ENCODE peak calls at places on chromosomes 16 and 17, in eight cellular contexts. B, Y, X, P, Z, K, G and Q are unnamed samples.

GRCh38 chr16:21608647-21609328 is 9.4 kb downstream of the METTL9 start:
- DNase-seq in B (no peak), Y (no peak), X (no peak), P (no peak), Z (no peak), K (no peak), G (peak), Q (no peak)

GRCh38 chr17:43905985-43906852 is 1.1 kb downstream of the MPP2 start:
- DNase-seq in B (peak), Y (peak), X (peak), P (peak), Z (peak), K (no peak), G (peak), Q (no peak)

GRCh38 chr16:82631701-82632685 is 5.2 kb downstream of the CDH13 start:
- DNase-seq in B (no peak), Y (no peak), X (peak), P (no peak), Z (no peak), K (no peak), G (peak), Q (no peak)

GRCh38 chr16:4409081-4409932 is 7.1 kb downstream of the CORO7 start:
- DNase-seq in B (no peak), Y (peak), X (no peak), P (no peak), Z (no peak), K (no peak), G (no peak), Q (no peak)

GRCh38 chr16:48914070-48914469 is 304.1 kb upstream of the N4BP1 start:
- DNase-seq in B (peak), Y (no peak), X (no peak), P (no peak), Z (no peak), K (no peak), G (no peak), Q (no peak)

GRCh38 chr17:64400644-64401043 is 10.0 kb upstream of the PECAM1 start:
- DNase-seq in B (no peak), Y (no peak), X (no peak), P (no peak), Z (no peak), K (no peak), G (no peak), Q (no peak)

GRCh38 chr16:49658491-49658890 is 197.4 kb downstream of the ZNF423 start:
- DNase-seq in B (no peak), Y (no peak), X (no peak), P (no peak), Z (peak), K (no peak), G (no peak), Q (no peak)

GRCh38 chr16:69917739-69918138 is 33.4 kb upstream of the CLEC18A start:
- DNase-seq in B (no peak), Y (peak), X (peak), P (no peak), Z (no peak), K (peak), G (no peak), Q (no peak)

GRCh38 chr16:14307623-14308356 is 236.7 kb downstream of the MRTFB start:
- DNase-seq in B (no peak), Y (no peak), X (no peak), P (no peak), Z (peak), K (no peak), G (peak), Q (no peak)

GRCh38 chr16:1983544-1984346 is at the start of gene GFER:
- DNase-seq in B (peak), Y (peak), X (peak), P (peak), Z (peak), K (peak), G (peak), Q (peak)

GRCh38 chr16:78097522-78097921 is 1.9 kb upstream of the WWOX start:
- DNase-seq in B (no peak), Y (no peak), X (no peak), P (no peak), Z (no peak), K (no peak), G (no peak), Q (no peak)

GRCh38 chr16:29820730-29821662 is 734 bp downstream of the MVP start:
- DNase-seq in B (no peak), Y (peak), X (no peak), P (peak), Z (no peak), K (no peak), G (no peak), Q (peak)

GRCh38 chr17:50934672-50935200 is 68.6 kb upstream of the TOB1 start:
- DNase-seq in B (no peak), Y (no peak), X (no peak), P (no peak), Z (no peak), K (no peak), G (no peak), Q (no peak)

GRCh38 chr17:60554377-60554788 is 28.3 kb upstream of the APPBP2 start:
- DNase-seq in B (no peak), Y (no peak), X (peak), P (no peak), Z (no peak), K (peak), G (no peak), Q (no peak)

GRCh38 chr17:17420561-17421269 is 56.1 kb upstream of the MED9 start:
- DNase-seq in B (no peak), Y (no peak), X (peak), P (no peak), Z (peak), K (peak), G (peak), Q (no peak)

GRCh38 chr17:556431-556995 is 158.1 kb downstream of the VPS53 start:
- DNase-seq in B (no peak), Y (no peak), X (no peak), P (no peak), Z (no peak), K (no peak), G (no peak), Q (no peak)

GRCh38 chr17:79434215-79434614 is 176.6 kb downstream of the RBFOX3 start:
- DNase-seq in B (no peak), Y (no peak), X (no peak), P (no peak), Z (no peak), K (no peak), G (no peak), Q (no peak)

GRCh38 chr17:6948562-6948961 is 47.3 kb upstream of the ALOX12 start:
- DNase-seq in B (no peak), Y (no peak), X (no peak), P (no peak), Z (no peak), K (no peak), G (peak), Q (no peak)

GRCh38 chr16:65409505-65409904 is 287.6 kb upstream of the CDH11 start:
- DNase-seq in B (no peak), Y (no peak), X (peak), P (no peak), Z (no peak), K (no peak), G (no peak), Q (no peak)

GRCh38 chr17:640436-640835 is 74.2 kb downstream of the VPS53 start:
- DNase-seq in B (no peak), Y (no peak), X (no peak), P (no peak), Z (no peak), K (no peak), G (no peak), Q (no peak)

GRCh38 chr17:53633856-53634255 is 188.9 kb upstream of the KIF2B start:
- DNase-seq in B (no peak), Y (no peak), X (no peak), P (no peak), Z (no peak), K (no peak), G (no peak), Q (no peak)

GRCh38 chr17:63984651-63985386 is 12.1 kb upstream of the SCN4A start:
- DNase-seq in B (no peak), Y (no peak), X (peak), P (peak), Z (no peak), K (peak), G (peak), Q (no peak)

GRCh38 chr16:77457046-77457445 is 22.2 kb upstream of the ADAMTS18 start:
- DNase-seq in B (no peak), Y (no peak), X (no peak), P (no peak), Z (no peak), K (no peak), G (no peak), Q (no peak)

GRCh38 chr17:77315551-77316190 is 174.9 kb downstream of the SEC14L1 start:
- DNase-seq in B (no peak), Y (no peak), X (no peak), P (no peak), Z (no peak), K (no peak), G (no peak), Q (no peak)

GRCh38 chr16:88743693-88744519 is 37.6 kb downstream of the CTU2 start:
- DNase-seq in B (peak), Y (peak), X (peak), P (peak), Z (peak), K (peak), G (peak), Q (peak)

GRCh38 chr17:7356072-7356549 is 1.2 kb downstream of the TMEM95 start:
- DNase-seq in B (peak), Y (peak), X (peak), P (peak), Z (peak), K (no peak), G (peak), Q (peak)

GRCh38 chr16:2828521-2828840 is 1.6 kb upstream of the ZG16B start:
- DNase-seq in B (no peak), Y (no peak), X (no peak), P (no peak), Z (no peak), K (no peak), G (no peak), Q (no peak)

DNA sequence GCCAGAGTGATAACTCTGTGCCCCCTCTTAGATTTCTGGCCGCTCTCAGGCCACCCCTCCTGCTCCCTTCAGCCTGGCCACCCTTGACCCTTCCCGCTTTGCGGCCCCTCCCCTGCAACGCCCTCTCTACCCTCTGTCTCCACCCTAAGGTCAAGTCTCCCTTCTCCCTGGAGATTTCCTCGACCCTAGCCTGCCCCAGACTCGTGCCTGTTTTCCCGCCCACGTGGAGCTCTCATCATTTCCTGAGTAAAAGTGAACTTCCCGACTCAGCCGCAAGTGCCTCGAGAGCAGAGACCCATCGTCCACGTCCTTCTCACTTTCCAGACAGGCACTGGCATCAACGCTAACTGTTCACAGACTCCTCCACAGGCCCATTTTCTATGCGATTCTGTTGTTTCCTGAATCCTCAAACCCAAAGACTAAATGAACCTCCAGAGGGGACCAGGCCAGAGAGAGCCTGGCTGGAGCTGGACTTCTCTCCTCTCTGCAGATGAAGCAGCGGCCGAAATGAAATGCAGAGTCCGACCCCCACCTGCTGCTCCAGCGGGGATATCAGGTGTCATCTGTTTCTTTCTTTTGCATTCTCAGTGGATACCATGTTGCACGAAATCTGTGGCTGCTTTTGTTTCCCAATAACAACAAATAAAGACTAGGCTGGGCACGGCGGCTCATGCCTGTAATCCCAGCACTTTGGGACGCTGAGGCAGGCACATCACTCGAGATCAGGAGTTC is 52.5 kb downstream of the RTN4RL1 start:
- DNase-seq in B (no peak), Y (no peak), X (peak), P (peak), Z (peak), K (no peak), G (peak), Q (no peak)
- TF ChIP-seq CTCF in B (no peak), Y (no peak), X (no peak), P (no peak), Z (no peak), K (no peak), G (no peak), Q (no peak)

GRCh38 chr17:42249681-42250446 is 26.3 kb downstream of the STAT5B start:
- DNase-seq in B (no peak), Y (no peak), X (no peak), P (no peak), Z (no peak), K (no peak), G (peak), Q (peak)

GRCh38 chr17:42253601-42254000 is 22.6 kb downstream of the STAT5B start:
- DNase-seq in B (no peak), Y (no peak), X (no peak), P (no peak), Z (no peak), K (no peak), G (no peak), Q (no peak)

GRCh38 chr17:42252528-42253172 is 23.5 kb downstream of the STAT5B start:
- DNase-seq in B (no peak), Y (no peak), X (no peak), P (no peak), Z (no peak), K (no peak), G (no peak), Q (no peak)

GRCh38 chr17:42253173-42253545 is 23.0 kb downstream of the STAT5B start:
- DNase-seq in B (no peak), Y (no peak), X (no peak), P (no peak), Z (no peak), K (no peak), G (no peak), Q (no peak)

DNA sequence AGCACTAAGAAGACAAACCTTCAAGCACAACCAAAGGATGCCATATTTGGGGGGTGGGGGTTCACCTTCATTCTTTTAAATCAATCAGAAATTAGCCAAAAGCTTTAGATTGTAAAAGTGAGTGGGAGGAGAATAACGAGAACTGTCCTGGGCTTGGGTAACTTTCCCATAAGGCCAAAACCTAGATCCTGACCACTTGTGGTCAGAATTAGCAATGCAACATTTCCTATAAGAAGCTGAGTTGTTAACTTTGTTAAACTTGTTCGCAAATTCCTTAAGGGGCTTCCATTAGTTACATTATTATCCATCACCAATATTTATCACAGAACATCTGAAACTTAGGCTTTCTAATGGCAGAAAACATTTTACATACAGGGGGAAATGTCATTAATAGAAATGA is 25.1 kb downstream of the STAT5B start:
- DNase-seq in B (no peak), Y (peak), X (no peak), P (no peak), Z (no peak), K (no peak), G (peak), Q (no peak)
- TF ChIP-seq CTCF in B (peak), Y (peak), X (peak), P (no peak), Z (peak), K (peak), G (peak), Q (peak)

DNA sequence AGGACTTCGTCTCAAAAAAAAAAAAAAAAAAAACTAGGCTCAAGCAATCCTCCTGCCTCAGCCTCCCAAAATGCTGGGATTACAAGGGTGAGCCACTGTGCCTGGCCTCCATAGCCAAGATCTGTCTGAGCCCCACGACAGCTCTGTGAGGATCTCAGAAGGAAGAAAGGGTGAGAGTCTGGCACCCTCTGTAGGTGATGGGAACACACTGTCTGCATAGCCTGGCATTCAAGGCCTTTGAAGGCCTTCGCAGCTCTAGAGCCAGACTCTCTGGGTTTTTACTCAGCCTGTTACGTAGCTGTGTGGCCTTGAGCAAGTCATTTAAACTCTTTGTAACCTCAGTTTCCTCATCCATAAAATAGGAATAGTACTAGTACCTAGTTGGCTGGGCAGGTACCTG is 6.3 kb upstream of the XPO6 start:
- DNase-seq in B (peak), Y (no peak), X (peak), P (peak), Z (no peak), K (no peak), G (peak), Q (peak)
- TF ChIP-seq CTCF in B (no peak), Y (peak), X (peak), P (no peak), Z (peak), K (peak), G (peak), Q (peak)

GRCh38 chr17:81160306-81160705 is 5.0 kb upstream of the PVALEF start:
- DNase-seq in B (peak), Y (no peak), X (no peak), P (no peak), Z (peak), K (no peak), G (peak), Q (no peak)

GRCh38 chr17:81156866-81157805 is 8.2 kb upstream of the PVALEF start:
- DNase-seq in B (no peak), Y (no peak), X (no peak), P (no peak), Z (no peak), K (no peak), G (no peak), Q (no peak)

GRCh38 chr17:81158688-81159590 is 6.4 kb upstream of the PVALEF start:
- DNase-seq in B (no peak), Y (no peak), X (no peak), P (no peak), Z (no peak), K (no peak), G (no peak), Q (no peak)

GRCh38 chr17:81159611-81160265 is 5.6 kb upstream of the PVALEF start:
- DNase-seq in B (no peak), Y (no peak), X (no peak), P (no peak), Z (no peak), K (no peak), G (no peak), Q (no peak)

GRCh38 chr17:81157848-81158687 is 7.2 kb upstream of the PVALEF start:
- DNase-seq in B (no peak), Y (no peak), X (no peak), P (no peak), Z (no peak), K (no peak), G (no peak), Q (no peak)
- TF ChIP-seq CTCF in B (no peak), Y (no peak), X (no peak), P (no peak), Z (no peak), K (no peak), G (no peak), Q (no peak)

GRCh38 chr17:58066409-58066808 is 16.8 kb upstream of the DYNLL2 start:
- DNase-seq in B (no peak), Y (no peak), X (no peak), P (no peak), Z (no peak), K (no peak), G (no peak), Q (no peak)

GRCh38 chr17:58056476-58056875 is 26.7 kb upstream of the DYNLL2 start:
- DNase-seq in B (no peak), Y (no peak), X (no peak), P (no peak), Z (no peak), K (no peak), G (no peak), Q (no peak)

GRCh38 chr17:58059141-58059540 is 24.1 kb upstream of the DYNLL2 start:
- DNase-seq in B (no peak), Y (no peak), X (no peak), P (no peak), Z (no peak), K (no peak), G (no peak), Q (no peak)

DNA sequence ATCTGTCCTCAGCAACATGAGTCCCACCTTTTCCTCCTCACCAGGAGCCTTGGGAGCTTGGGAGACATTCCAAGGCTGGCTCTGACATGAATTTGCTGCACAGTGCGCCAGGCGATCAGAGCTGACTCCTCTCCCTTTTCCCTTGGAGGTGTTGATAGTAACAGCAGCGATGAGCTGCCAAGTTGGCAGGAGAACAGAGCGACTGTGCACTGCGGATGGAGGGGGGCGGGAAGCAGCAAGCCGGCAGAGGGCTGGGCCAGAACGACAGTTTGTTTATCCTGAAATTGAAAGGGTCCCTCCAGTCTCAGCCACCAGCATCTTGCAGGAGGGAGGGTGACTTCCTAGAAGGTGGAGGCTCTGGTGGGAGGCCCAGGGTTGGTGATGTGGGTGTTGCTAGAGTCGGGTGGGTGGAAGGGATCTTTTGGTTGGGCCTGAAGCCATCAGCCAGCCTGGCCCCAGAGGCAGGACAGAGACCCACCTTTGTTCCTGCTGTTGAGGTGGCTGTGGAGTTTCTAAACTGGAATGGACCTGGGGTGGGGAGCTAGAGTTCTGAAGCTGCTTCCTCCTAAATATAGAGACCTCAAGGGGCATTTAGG is 22.5 kb upstream of the DYNLL2 start:
- DNase-seq in B (no peak), Y (no peak), X (peak), P (peak), Z (peak), K (no peak), G (no peak), Q (no peak)
- TF ChIP-seq CTCF in B (no peak), Y (no peak), X (no peak), P (no peak), Z (no peak), K (no peak), G (no peak), Q (no peak)

GRCh38 chr16:30977502-30977901 is 7.5 kb upstream of the HSD3B7 start:
- DNase-seq in B (peak), Y (no peak), X (no peak), P (no peak), Z (no peak), K (no peak), G (peak), Q (no peak)
- TF ChIP-seq CTCF in B (peak), Y (peak), X (peak), P (no peak), Z (no peak), K (peak), G (peak), Q (peak)

GRCh38 chr17:31378638-31379037 is 12.8 kb upstream of the RAB11FIP4 start:
- DNase-seq in B (no peak), Y (no peak), X (no peak), P (no peak), Z (no peak), K (no peak), G (no peak), Q (no peak)
- TF ChIP-seq CTCF in B (no peak), Y (no peak), X (no peak), P (no peak), Z (no peak), K (no peak), G (no peak), Q (no peak)

GRCh38 chr16:11497329-11497805 is 89.4 kb downstream of the LITAF start:
- DNase-seq in B (no peak), Y (peak), X (peak), P (peak), Z (peak), K (peak), G (peak), Q (no peak)
- TF ChIP-seq CTCF in B (no peak), Y (no peak), X (peak), P (no peak), Z (peak), K (peak), G (no peak), Q (no peak)